ENCODE peak calls at places on chromosomes 5 and 9, in four cellular contexts. K, A, G and Z are unnamed samples.
A peak's percentile ranks its signal among the peaks of the same experiment; 100 is the strongest.

GRCh38 chr5:150148408-150148927 is 7.2 kb downstream of the PDGFRB start:
- DNase-seq in K (no peak), A (no peak), G (no peak), Z (peak; percentile 45)

GRCh38 chr5:174751154-174751990 is 27.0 kb downstream of the MSX2 start:
- DNase-seq in K (no peak), A (no peak), G (no peak), Z (no peak)

GRCh38 chr9:79817469-79818004 is 245.8 kb downstream of the TLE4 start:
- DNase-seq in K (no peak), A (no peak), G (no peak), Z (no peak)

GRCh38 chr5:40288791-40289475 is 390.8 kb upstream of the PTGER4 start:
- DNase-seq in K (no peak), A (no peak), G (no peak), Z (no peak)

GRCh38 chr5:96256795-96257470 is 176.1 kb downstream of the PCSK1 start:
- DNase-seq in K (peak; percentile 86), A (no peak), G (no peak), Z (peak; percentile 96)

GRCh38 chr5:42514759-42515158 is 91.5 kb downstream of the GHR start:
- DNase-seq in K (peak; percentile 9), A (peak; percentile 3), G (no peak), Z (no peak)

GRCh38 chr5:163917741-163918140 is 412.3 kb downstream of the MAT2B start:
- DNase-seq in K (no peak), A (no peak), G (no peak), Z (peak; percentile 8)

GRCh38 chr5:66144799-66145390 is 795 bp downstream of the SREK1 start:
- DNase-seq in K (no peak), A (peak; percentile 45), G (no peak), Z (no peak)

GRCh38 chr9:113998529-113999255 is 79.4 kb downstream of the AMBP start:
- DNase-seq in K (peak; percentile 10), A (no peak), G (no peak), Z (peak; percentile 12)

GRCh38 chr5:149381986-149382338 is 2.9 kb upstream of the IL17B start:
- DNase-seq in K (peak; percentile 68), A (peak; percentile 52), G (peak; percentile 85), Z (peak; percentile 66)

GRCh38 chr5:146878471-146879172 is at the start of gene PPP2R2B:
- DNase-seq in K (peak; percentile 15), A (no peak), G (no peak), Z (peak; percentile 1)

GRCh38 chr5:78953092-78953800 is 31.9 kb downstream of the ARSB start:
- DNase-seq in K (no peak), A (no peak), G (no peak), Z (peak; percentile 19)

GRCh38 chr5:132019857-132020555 is 8.5 kb upstream of the ACSL6 start:
- DNase-seq in K (no peak), A (no peak), G (no peak), Z (no peak)

GRCh38 chr5:72633649-72634048 is 126.4 kb upstream of the ZNF366 start:
- DNase-seq in K (no peak), A (no peak), G (no peak), Z (peak; percentile 82)

GRCh38 chr9:122051401-122052346 is 41.4 kb downstream of the TTLL11 start:
- DNase-seq in K (no peak), A (no peak), G (peak; percentile 38), Z (peak; percentile 68)

GRCh38 chr5:59648038-59648831 is 245.3 kb downstream of the PDE4D start:
- DNase-seq in K (no peak), A (no peak), G (no peak), Z (no peak)

GRCh38 chr5:176578391-176578808 is 29.3 kb downstream of the CDHR2 start:
- DNase-seq in K (peak; percentile 85), A (peak; percentile 45), G (peak; percentile 84), Z (peak; percentile 38)

GRCh38 chr5:139702548-139702947 is 54.4 kb downstream of the CXXC5 start:
- DNase-seq in K (no peak), A (no peak), G (no peak), Z (no peak)

DNA sequence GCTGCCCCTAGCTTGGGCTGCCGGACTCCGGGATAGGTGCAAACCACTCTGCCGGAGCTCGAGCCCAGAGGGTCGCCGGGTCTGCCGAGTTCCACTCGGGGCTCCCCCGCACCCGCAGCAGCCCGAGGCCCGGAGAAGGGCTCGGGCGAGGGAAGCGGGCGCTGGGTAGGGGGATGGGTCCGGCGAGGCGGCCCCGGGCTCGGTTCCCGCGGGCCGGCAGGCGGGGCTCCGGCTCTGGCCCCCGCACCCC is 515 bp downstream of the RICTOR start:
- DNase-seq in K (no peak), A (no peak), G (no peak), Z (no peak)
- TF ChIP-seq MAZ in K (no peak), A (no peak), G (no peak), Z (no peak)

DNA sequence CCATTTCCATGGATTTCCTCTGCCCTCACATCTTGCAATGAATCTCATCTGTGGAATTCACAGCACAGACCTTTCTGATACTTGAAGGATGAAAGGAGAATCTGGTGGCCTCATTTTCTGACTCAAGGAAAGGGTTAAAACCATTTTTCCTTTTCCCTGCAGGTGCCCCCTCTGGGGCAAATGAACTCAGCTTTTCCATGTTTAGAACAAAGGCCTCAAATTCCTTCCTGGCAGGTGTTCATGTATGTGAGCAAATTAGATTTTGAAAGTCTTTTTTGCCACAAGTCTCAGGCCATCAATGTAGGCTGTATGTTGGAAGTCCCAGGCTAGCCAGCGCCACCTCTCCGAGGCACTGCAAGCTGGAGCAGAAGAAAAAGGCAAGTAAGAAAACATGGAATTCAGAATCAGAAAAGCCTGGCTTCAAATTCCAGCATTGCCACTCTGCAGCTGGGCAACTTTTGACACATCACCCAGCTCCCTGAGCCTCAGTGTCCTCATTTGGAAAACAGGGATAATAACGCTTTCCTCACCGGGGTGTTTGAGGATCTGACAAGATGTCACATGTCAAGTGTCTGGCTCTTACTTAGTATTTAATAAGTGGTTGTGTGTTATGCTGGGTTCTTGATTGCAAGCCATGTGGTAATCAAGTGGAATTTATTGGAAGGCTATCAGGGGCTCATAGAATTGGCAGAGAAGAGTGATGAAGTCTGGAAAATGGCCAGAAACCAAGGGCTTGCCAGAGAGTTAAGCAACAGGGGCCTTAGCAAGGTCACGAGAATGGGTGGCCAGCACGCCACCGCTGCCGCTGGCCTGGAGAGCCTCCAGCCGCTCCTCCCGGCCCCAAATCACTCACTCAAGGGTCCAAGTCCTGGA is 48.4 kb upstream of the SMIM23 start:
- DNase-seq in K (no peak), A (no peak), G (no peak), Z (no peak)
- TF ChIP-seq MAZ in K (no peak), A (no peak), G (no peak), Z (no peak)

DNA sequence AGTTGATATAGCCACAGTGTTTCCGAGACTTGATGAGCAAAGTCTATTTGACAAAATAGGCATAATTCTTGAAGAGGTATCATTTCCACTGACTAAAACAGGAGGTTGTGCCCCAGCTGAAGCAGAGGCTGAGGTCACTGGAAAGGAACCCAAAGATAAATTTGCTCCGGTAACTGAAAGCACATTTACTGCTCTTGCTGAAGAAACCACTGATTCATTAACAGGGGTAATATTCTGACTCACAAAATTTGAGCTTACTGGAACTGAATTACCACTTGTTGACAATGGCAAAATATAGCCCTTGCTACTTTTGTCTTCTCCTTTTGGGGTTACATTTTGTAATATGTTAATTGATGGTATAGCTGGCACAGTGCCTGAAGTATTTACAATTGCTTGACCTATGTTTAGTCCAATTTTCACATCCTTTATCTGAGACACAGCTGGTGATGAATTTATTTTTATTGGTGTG is 30.2 kb downstream of the MLANA start:
- DNase-seq in K (no peak), A (no peak), G (no peak), Z (peak; percentile 38)
- TF ChIP-seq MAZ in K (no peak), A (no peak), G (no peak), Z (no peak)

GRCh38 chr5:135073771-135074345 is 39.8 kb upstream of the PITX1 start:
- DNase-seq in K (no peak), A (no peak), G (no peak), Z (peak; percentile 39)
- TF ChIP-seq MAZ in K (no peak), A (no peak), G (no peak), Z (no peak)

GRCh38 chr9:134637696-134638502 is 3.7 kb upstream of the COL5A1 start:
- DNase-seq in K (no peak), A (no peak), G (no peak), Z (no peak)
- TF ChIP-seq MAZ in K (no peak), A (no peak), G (no peak), Z (no peak)